ENCODE peak calls at places on chromosomes 4 and X, in eight cellular contexts. M is ovary, C is A549, R is H1, H is stomach, E is tibial nerve, N is transverse colon, F is SK-N-SH. X is an unnamed sample.

GRCh38 chr4:123744664-123745290 is 348.2 kb downstream of the SPRY1 start:
- DNase-seq in M (peak), C (no peak), R (no peak), H (no peak), E (no peak), N (no peak), F (no peak), X (no peak)

GRCh38 chr4:3291969-3292570 is 751 bp upstream of the RGS12 start:
- DNase-seq in M (peak), C (peak), R (no peak), H (peak), E (no peak), N (peak), F (peak), X (peak)

GRCh38 chr4:83582289-83582756 is 46.4 kb downstream of the GPAT3 start:
- DNase-seq in M (peak), C (no peak), R (no peak), H (peak), E (no peak), N (peak), F (no peak), X (no peak)

GRCh38 chr4:18540349-18540748 is 518.8 kb upstream of the LCORL start:
- DNase-seq in M (no peak), C (no peak), R (no peak), H (no peak), E (no peak), N (no peak), F (no peak), X (no peak)

GRCh38 chr4:129342820-129343219 is 246.9 kb downstream of the C4orf33 start:
- DNase-seq in M (no peak), C (no peak), R (no peak), H (no peak), E (no peak), N (no peak), F (no peak), X (no peak)

GRCh38 chrX:9955506-9955905 is 11.7 kb upstream of the CLDN34 start:
- DNase-seq in M (no peak), C (no peak), R (no peak), H (no peak), E (no peak), N (no peak), F (no peak), X (no peak)

GRCh38 chr4:21134994-21135393 is 434.7 kb downstream of the PACRGL start:
- DNase-seq in M (no peak), C (no peak), R (no peak), H (no peak), E (no peak), N (no peak), F (peak), X (no peak)

GRCh38 chrX:102976793-102977495 is 39.9 kb downstream of the RAB40AL start:
- DNase-seq in M (no peak), C (no peak), R (no peak), H (no peak), E (no peak), N (no peak), F (no peak), X (no peak)

GRCh38 chrX:109943092-109943739 is 59.7 kb upstream of the TMEM164 start:
- DNase-seq in M (no peak), C (no peak), R (no peak), H (no peak), E (no peak), N (no peak), F (no peak), X (no peak)

GRCh38 chrX:129793604-129794191 is 13.9 kb downstream of the SASH3 start:
- DNase-seq in M (no peak), C (no peak), R (no peak), H (no peak), E (no peak), N (no peak), F (no peak), X (peak)

GRCh38 chrX:96425204-96425603 is 259.4 kb upstream of the DIAPH2 start:
- DNase-seq in M (no peak), C (no peak), R (no peak), H (no peak), E (no peak), N (no peak), F (no peak), X (no peak)

GRCh38 chr4:41026971-41027370 is 187.4 kb downstream of the APBB2 start:
- DNase-seq in M (no peak), C (no peak), R (no peak), H (no peak), E (no peak), N (no peak), F (no peak), X (no peak)

GRCh38 chr4:41025824-41026223 is 188.5 kb downstream of the APBB2 start:
- DNase-seq in M (no peak), C (no peak), R (no peak), H (no peak), E (no peak), N (no peak), F (no peak), X (no peak)

GRCh38 chr4:41024556-41025491 is 189.5 kb downstream of the APBB2 start:
- DNase-seq in M (no peak), C (no peak), R (no peak), H (no peak), E (no peak), N (no peak), F (no peak), X (no peak)

GRCh38 chr4:41022116-41022515 is 192.2 kb downstream of the APBB2 start:
- DNase-seq in M (no peak), C (no peak), R (no peak), H (no peak), E (no peak), N (no peak), F (no peak), X (no peak)
- TF ChIP-seq EP300 in M (no peak), C (no peak), R (no peak), H (no peak), E (no peak), N (no peak), F (no peak), X (no peak)

GRCh38 chr4:13484749-13485345 is 707 bp upstream of the RAB28 start:
- DNase-seq in M (no peak), C (peak), R (no peak), H (no peak), E (no peak), N (peak), F (no peak), X (no peak)
- TF ChIP-seq EP300 in M (no peak), C (no peak), R (no peak), H (no peak), E (no peak), N (no peak), F (no peak), X (no peak)

GRCh38 chrX:40092808-40093435 is 4.8 kb downstream of the BCOR start:
- DNase-seq in M (no peak), C (no peak), R (no peak), H (no peak), E (no peak), N (no peak), F (no peak), X (no peak)

GRCh38 chrX:40095588-40096394 is 2.0 kb downstream of the BCOR start:
- DNase-seq in M (no peak), C (no peak), R (no peak), H (no peak), E (no peak), N (no peak), F (peak), X (no peak)

GRCh38 chrX:40094900-40095587 is 2.7 kb downstream of the BCOR start:
- DNase-seq in M (no peak), C (no peak), R (no peak), H (no peak), E (no peak), N (no peak), F (peak), X (no peak)

GRCh38 chrX:40093586-40093985 is 4.2 kb downstream of the BCOR start:
- DNase-seq in M (no peak), C (no peak), R (no peak), H (no peak), E (no peak), N (no peak), F (no peak), X (no peak)

GRCh38 chrX:40094041-40094899 is 3.5 kb downstream of the BCOR start:
- DNase-seq in M (no peak), C (no peak), R (no peak), H (no peak), E (no peak), N (peak), F (peak), X (peak)
- TF ChIP-seq EP300 in M (no peak), C (no peak), R (no peak), H (no peak), E (peak), N (no peak), F (no peak), X (no peak)

DNA sequence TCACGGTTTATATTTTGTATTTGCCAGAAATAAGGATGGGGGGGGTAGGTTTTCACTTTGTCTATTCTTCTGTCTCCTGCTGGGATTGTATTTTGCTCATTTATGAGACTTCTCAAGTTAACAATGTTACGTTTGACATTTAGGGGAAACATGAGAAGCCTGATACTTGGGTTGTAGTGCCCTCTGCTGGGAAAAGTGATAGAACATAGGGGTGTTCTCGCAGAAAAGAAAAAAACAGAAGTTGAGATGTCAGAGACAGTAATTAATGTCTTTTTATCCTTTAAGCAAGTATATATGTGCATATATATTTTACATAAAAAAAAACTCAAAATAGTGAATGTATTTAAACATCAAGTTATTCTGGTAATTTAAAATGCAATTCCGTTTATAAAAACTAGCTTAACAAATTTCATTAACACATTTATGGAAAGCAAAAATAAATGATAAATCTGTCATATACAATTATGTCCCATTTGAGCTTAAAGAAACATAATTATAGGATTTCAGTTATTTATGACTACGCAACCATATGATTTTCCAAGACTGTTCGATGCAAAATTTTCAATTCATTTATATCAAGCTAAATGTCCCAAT is 46.0 kb upstream of the TMPRSS11F start:
- DNase-seq in M (no peak), C (peak), R (no peak), H (no peak), E (no peak), N (no peak), F (peak), X (no peak)
- TF ChIP-seq EP300 in M (no peak), C (no peak), R (no peak), H (no peak), E (no peak), N (no peak), F (no peak), X (no peak)

GRCh38 chr4:32440391-32440790 is 1720.2 kb downstream of the PCDH7 start:
- DNase-seq in M (no peak), C (no peak), R (no peak), H (no peak), E (no peak), N (no peak), F (no peak), X (no peak)

DNA sequence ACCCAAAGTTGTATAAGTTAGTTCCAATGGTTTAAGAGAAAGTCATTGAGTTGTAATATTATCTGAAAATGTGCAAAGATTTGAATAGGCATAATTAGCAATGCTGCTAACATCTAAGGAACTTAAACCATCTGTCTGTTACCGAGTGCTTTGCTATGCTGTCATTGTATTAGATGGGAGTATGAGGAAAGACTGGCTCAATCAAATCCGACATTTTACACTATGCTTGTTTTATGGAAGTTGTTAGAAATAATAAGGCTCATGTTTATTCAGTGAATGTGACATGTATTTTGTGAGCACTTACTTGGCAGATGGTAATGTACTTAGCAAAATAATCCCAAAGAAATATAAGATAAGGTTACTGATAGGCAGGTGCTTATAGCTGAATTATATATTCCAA is 1715.2 kb downstream of the PCDH7 start:
- DNase-seq in M (no peak), C (no peak), R (no peak), H (no peak), E (no peak), N (no peak), F (no peak), X (no peak)
- TF ChIP-seq EP300 in M (no peak), C (no peak), R (no peak), H (no peak), E (no peak), N (no peak), F (no peak), X (no peak)

DNA sequence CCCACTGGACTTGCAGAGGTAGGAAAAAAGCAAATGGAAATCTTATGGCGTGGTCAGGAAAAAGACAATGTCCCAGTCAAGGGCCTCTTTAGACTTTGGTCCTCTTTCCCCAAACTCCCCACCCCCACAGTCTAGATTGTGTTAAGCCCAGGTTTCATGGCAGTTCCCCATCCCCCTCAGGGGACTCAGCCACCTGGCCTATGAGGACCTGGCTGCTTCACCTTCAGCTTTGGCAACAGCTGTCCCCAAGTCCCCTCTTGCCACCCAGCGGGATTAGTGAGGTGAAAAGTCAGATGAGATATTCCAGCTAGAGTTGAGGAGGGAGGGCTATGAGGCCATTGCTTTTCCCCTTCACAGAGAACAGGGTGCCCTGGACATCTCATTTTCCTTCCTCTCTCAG is 457 bp downstream of the RIPPLY1 start:
- DNase-seq in M (no peak), C (no peak), R (no peak), H (no peak), E (no peak), N (no peak), F (no peak), X (no peak)
- TF ChIP-seq EP300 in M (no peak), C (no peak), R (no peak), H (no peak), E (no peak), N (no peak), F (no peak), X (no peak)

GRCh38 chr4:147735413-147736301 is 3.8 kb downstream of the ARHGAP10 start:
- DNase-seq in M (no peak), C (no peak), R (no peak), H (no peak), E (no peak), N (no peak), F (no peak), X (no peak)
- TF ChIP-seq EP300 in M (no peak), C (no peak), R (no peak), H (no peak), E (no peak), N (no peak), F (no peak), X (no peak)

GRCh38 chrX:21843179-21843578 is 3.8 kb downstream of the MBTPS2 start:
- DNase-seq in M (no peak), C (no peak), R (no peak), H (no peak), E (no peak), N (no peak), F (no peak), X (no peak)
- TF ChIP-seq EP300 in M (no peak), C (no peak), R (no peak), H (no peak), E (no peak), N (no peak), F (no peak), X (no peak)

GRCh38 chr4:111994392-111994791 is 150.9 kb upstream of the FAM241A start:
- DNase-seq in M (no peak), C (no peak), R (no peak), H (no peak), E (no peak), N (no peak), F (no peak), X (no peak)

GRCh38 chr4:111991163-111991562 is 154.1 kb upstream of the FAM241A start:
- DNase-seq in M (no peak), C (no peak), R (no peak), H (no peak), E (no peak), N (no peak), F (no peak), X (no peak)

GRCh38 chr4:111992604-111993151 is 152.6 kb upstream of the FAM241A start:
- DNase-seq in M (no peak), C (no peak), R (no peak), H (no peak), E (no peak), N (no peak), F (no peak), X (no peak)

GRCh38 chr4:111989817-111990216 is 155.4 kb upstream of the FAM241A start:
- DNase-seq in M (no peak), C (no peak), R (no peak), H (no peak), E (no peak), N (peak), F (no peak), X (no peak)

DNA sequence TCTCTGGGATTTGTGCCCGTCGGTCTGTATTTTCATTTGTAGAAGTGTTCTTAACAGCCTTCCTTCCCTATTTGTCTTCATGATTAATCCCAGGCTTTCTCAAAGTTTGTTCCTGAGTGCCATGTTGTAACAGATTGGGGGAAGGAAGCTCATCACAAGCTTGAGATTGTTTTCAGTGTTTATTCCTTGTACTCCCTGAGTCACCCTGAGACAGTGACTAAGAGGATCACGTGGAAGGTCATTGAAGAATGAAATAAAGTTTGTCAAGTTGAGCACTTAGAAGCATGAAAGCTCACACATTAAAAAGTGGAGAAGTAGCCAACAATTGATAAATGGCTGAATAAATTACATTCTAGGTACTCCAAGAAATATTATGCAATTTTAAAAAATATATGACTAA is 153.5 kb upstream of the FAM241A start:
- DNase-seq in M (no peak), C (peak), R (no peak), H (no peak), E (no peak), N (no peak), F (no peak), X (no peak)
- TF ChIP-seq EP300 in M (no peak), C (no peak), R (no peak), H (no peak), E (peak), N (no peak), F (no peak), X (peak)

GRCh38 chr4:54077812-54078211 is 13.4 kb upstream of the CHIC2 start:
- DNase-seq in M (no peak), C (no peak), R (no peak), H (no peak), E (no peak), N (no peak), F (no peak), X (no peak)

GRCh38 chr4:54076673-54077072 is 12.3 kb upstream of the CHIC2 start:
- DNase-seq in M (no peak), C (no peak), R (no peak), H (no peak), E (no peak), N (no peak), F (no peak), X (no peak)

DNA sequence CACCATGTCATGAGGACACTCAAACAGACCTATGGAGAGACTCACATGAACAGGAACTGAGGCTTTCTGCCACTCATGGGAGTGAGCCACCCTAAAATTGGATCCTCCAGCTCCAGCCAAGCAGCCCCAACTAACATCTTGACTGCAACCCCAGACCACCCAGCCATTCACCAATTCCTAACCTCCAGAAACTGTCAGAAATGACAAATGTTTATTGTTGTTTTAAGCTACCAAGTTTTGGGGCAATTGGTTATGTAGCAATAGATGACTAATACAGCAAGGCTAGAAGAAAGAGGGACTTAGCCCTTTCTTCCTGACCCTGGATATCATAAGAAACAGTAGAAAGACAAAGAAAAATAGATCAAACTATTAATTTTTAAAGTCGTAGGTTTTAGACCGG is 9.1 kb upstream of the CHIC2 start:
- DNase-seq in M (no peak), C (no peak), R (no peak), H (no peak), E (no peak), N (no peak), F (no peak), X (no peak)
- TF ChIP-seq EP300 in M (no peak), C (no peak), R (no peak), H (no peak), E (no peak), N (no peak), F (no peak), X (no peak)